ENCODE peak calls at places on chromosomes 13 and 19, in four cellular contexts. V is K562, G is GM12878, S is H1. Y is an unnamed sample.

GRCh38 chr19:51702103-51702753 is 9.1 kb downstream of the SPACA6 start:
- DNase-seq in V (peak; percentile 77), S (peak; percentile 96), G (no peak), Y (no peak)

GRCh38 chr13:100513987-100514670 is 74.5 kb downstream of the GGACT start:
- DNase-seq in G (no peak), V (no peak), S (no peak), Y (no peak)

GRCh38 chr19:44752816-44753618 is 4.5 kb downstream of the BCL3 start:
- DNase-seq in G (peak; percentile 94), V (peak; percentile 88), S (peak; percentile 70), Y (peak; percentile 28)

GRCh38 chr13:55497486-55497885 is 1643.2 kb upstream of the PRR20A start:
- DNase-seq in V (no peak), G (no peak), S (no peak), Y (no peak)

GRCh38 chr13:95552208-95552538 is 347 bp upstream of the CLDN10 start:
- DNase-seq in G (no peak), S (no peak), V (no peak), Y (no peak)

GRCh38 chr19:27738569-27739193 is 1474.3 kb downstream of the UQCRFS1 start:
- DNase-seq in G (no peak), V (no peak), S (no peak), Y (no peak)

GRCh38 chr19:984165-984967 is at the start of gene WDR18:
- DNase-seq in V (peak; percentile 94), G (peak; percentile 49), S (peak; percentile 95), Y (peak; percentile 77)

GRCh38 chr19:1004204-1004802 is 4.1 kb downstream of the GRIN3B start:
- DNase-seq in V (no peak), G (no peak), S (no peak), Y (no peak)

GRCh38 chr19:40995355-40995754 is 4.3 kb downstream of the CYP2B6 start:
- DNase-seq in S (no peak), G (no peak), V (no peak), Y (no peak)

GRCh38 chr13:110680852-110681251 is 25.1 kb downstream of the CARS2 start:
- DNase-seq in V (peak; percentile 43), G (no peak), S (peak; percentile 64), Y (peak; percentile 27)

GRCh38 chr13:113746143-113746525 is 12.9 kb upstream of the TMEM255B start:
- DNase-seq in V (no peak), G (no peak), S (no peak), Y (no peak)

GRCh38 chr13:44051405-44051804 is 171.7 kb downstream of the LACC1 start:
- DNase-seq in V (no peak), S (no peak), G (no peak), Y (no peak)

GRCh38 chr19:13299838-13300237 is 149.6 kb downstream of the IER2 start:
- DNase-seq in G (no peak), V (no peak), S (no peak), Y (no peak)

GRCh38 chr19:15508035-15508710 is at the start of gene CYP4F22:
- DNase-seq in V (peak; percentile 73), S (no peak), G (no peak), Y (no peak)

GRCh38 chr13:31773538-31773937 is 34.2 kb downstream of the RXFP2 start:
- DNase-seq in S (no peak), G (no peak), V (no peak), Y (no peak)

GRCh38 chr13:93320942-93321341 is 94.3 kb downstream of the GPC6 start:
- DNase-seq in G (no peak), V (no peak), S (no peak), Y (no peak)

GRCh38 chr13:39942901-39943273 is 287.4 kb downstream of the COG6 start:
- DNase-seq in S (peak; percentile 76), G (peak; percentile 50), V (peak; percentile 26), Y (peak; percentile 51)

GRCh38 chr19:45506246-45506990 is 861 bp upstream of the VASP start:
- DNase-seq in G (peak; percentile 64), S (peak; percentile 99), V (peak; percentile 89), Y (peak; percentile 84)

GRCh38 chr13:82758056-82758455 is 1124.2 kb downstream of the SLITRK1 start:
- DNase-seq in G (no peak), S (peak; percentile 53), V (no peak), Y (peak; percentile 36)

GRCh38 chr13:43785681-43786471 is 896 bp downstream of the ENOX1 start:
- DNase-seq in S (peak; percentile 81), G (no peak), V (peak; percentile 6), Y (no peak)

GRCh38 chr19:977058-977464 is 7.1 kb upstream of the WDR18 start:
- DNase-seq in S (no peak), G (no peak), V (no peak), Y (no peak)

GRCh38 chr19:21588202-21588601 is 82.8 kb downstream of the ZNF429 start:
- DNase-seq in G (no peak), S (no peak), V (no peak), Y (no peak)

GRCh38 chr19:33864311-33864850 is 67.7 kb downstream of the KCTD15 start:
- DNase-seq in S (no peak), V (no peak), G (no peak), Y (no peak)

GRCh38 chr13:52162279-52163101 is 3.1 kb upstream of the NEK3 start:
- DNase-seq in V (no peak), S (no peak), G (no peak), Y (no peak)

GRCh38 chr13:28031220-28031903 is 42.9 kb upstream of the URAD start:
- DNase-seq in G (no peak), S (no peak), V (no peak), Y (no peak)

GRCh38 chr13:20582026-20582425 is 15.1 kb downstream of the IFT88 start:
- DNase-seq in V (no peak), S (no peak), G (no peak), Y (no peak)

GRCh38 chr19:41263042-41263849 is 926 bp upstream of the HNRNPUL1 start:
- DNase-seq in G (peak; percentile 42), S (peak; percentile 69), V (peak; percentile 47), Y (no peak)

GRCh38 chr13:101297794-101298193 is 118.5 kb downstream of the NALCN start:
- DNase-seq in V (no peak), S (no peak), G (no peak), Y (no peak)

GRCh38 chr19:48258350-48258749 is 2.6 kb upstream of the CARD8 start:
- DNase-seq in G (no peak), V (no peak), S (no peak), Y (no peak)

GRCh38 chr13:75256922-75257321 is 225.0 kb downstream of the TBC1D4 start:
- DNase-seq in S (no peak), G (no peak), V (no peak), Y (no peak)

GRCh38 chr13:73210218-73210883 is 151.5 kb downstream of the KLF5 start:
- DNase-seq in G (no peak), V (no peak), S (no peak), Y (no peak)

GRCh38 chr13:108860418-108860817 is 231.0 kb downstream of the MYO16 start:
- DNase-seq in V (no peak), G (no peak), S (no peak), Y (no peak)

GRCh38 chr19:17183858-17184271 is 31.3 kb upstream of the USE1 start:
- DNase-seq in S (no peak), V (no peak), G (peak; percentile 45), Y (no peak)

GRCh38 chr19:17185590-17185989 is 29.6 kb upstream of the USE1 start:
- DNase-seq in S (no peak), G (no peak), V (no peak), Y (no peak)

GRCh38 chr19:17180997-17181702 is 34.0 kb upstream of the USE1 start:
- DNase-seq in V (no peak), G (no peak), S (peak; percentile 73), Y (no peak)

GRCh38 chr19:17183271-17183757 is 31.8 kb upstream of the USE1 start:
- DNase-seq in G (no peak), S (no peak), V (no peak), Y (no peak)

GRCh38 chr19:17184381-17184841 is 30.7 kb upstream of the USE1 start:
- DNase-seq in S (no peak), G (no peak), V (no peak), Y (no peak)
- TF ChIP-seq ZNF274 in S (no peak), G (no peak), V (no peak), Y (no peak)

DNA sequence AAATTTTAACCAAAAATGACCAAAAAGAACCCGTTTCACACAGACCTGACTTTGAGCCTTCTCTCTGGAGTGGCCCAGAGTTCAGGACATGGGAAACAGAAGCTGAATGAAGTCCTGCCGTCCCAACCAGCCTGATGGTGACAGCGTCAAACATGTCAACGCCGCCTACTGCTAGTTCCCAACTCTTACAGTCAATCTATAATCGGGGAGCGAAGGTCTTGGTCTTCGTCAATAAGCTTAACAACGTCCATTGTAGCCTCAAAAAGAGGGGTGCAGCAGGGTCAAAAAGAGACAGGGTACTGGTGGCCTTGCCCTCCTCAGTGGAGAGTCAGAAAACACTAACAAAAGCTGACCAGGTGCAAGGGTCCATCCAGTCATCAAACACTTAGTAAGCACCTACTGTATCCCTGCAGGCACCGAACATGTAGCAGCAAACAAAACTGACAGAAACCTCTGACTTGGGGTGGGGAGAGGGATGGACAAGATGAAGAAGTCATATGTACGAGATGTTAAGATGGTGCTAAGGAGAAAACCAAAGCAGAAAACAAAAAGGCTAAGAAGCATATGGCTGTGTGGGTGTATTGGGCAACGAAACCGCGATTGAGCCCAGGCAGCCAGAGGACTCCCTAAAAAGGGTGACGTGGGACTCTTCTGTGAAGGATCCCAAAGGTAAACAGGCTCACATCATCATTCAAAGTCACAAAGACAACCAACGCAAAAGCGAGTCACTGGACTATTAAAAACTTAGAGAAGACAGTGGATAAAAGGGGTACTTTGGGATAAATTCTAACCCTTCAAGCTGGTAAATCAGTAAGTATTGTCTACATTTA is 12.0 kb downstream of the MLLT1 start:
- DNase-seq in V (no peak), G (no peak), S (no peak), Y (no peak)
- H3K4me1 ChIP-seq in V (peaks cover 46% of the 10 kb centered on the region), G (no peaks in the 10 kb centered on the region), S (peaks cover 10% of the 10 kb centered on the region), Y (peaks cover 17% of the 10 kb centered on the region)

GRCh38 chr19:31694761-31695160 is 345.5 kb upstream of the TSHZ3 start:
- DNase-seq in V (no peak), G (no peak), S (no peak), Y (no peak)

GRCh38 chr19:31693870-31694269 is 344.6 kb upstream of the TSHZ3 start:
- DNase-seq in S (no peak), V (no peak), G (no peak), Y (no peak)

GRCh38 chr19:31698352-31698751 is 349.1 kb upstream of the TSHZ3 start:
- DNase-seq in G (no peak), V (no peak), S (no peak), Y (no peak)

GRCh38 chr19:31701146-31701545 is 351.9 kb upstream of the TSHZ3 start:
- DNase-seq in V (no peak), G (no peak), S (no peak), Y (no peak)

GRCh38 chr19:31699421-31699820 is 350.2 kb upstream of the TSHZ3 start:
- DNase-seq in G (no peak), V (no peak), S (no peak), Y (no peak)
- TF ChIP-seq ZNF274 in G (no peak), V (no peak), S (no peak), Y (no peak)

DNA sequence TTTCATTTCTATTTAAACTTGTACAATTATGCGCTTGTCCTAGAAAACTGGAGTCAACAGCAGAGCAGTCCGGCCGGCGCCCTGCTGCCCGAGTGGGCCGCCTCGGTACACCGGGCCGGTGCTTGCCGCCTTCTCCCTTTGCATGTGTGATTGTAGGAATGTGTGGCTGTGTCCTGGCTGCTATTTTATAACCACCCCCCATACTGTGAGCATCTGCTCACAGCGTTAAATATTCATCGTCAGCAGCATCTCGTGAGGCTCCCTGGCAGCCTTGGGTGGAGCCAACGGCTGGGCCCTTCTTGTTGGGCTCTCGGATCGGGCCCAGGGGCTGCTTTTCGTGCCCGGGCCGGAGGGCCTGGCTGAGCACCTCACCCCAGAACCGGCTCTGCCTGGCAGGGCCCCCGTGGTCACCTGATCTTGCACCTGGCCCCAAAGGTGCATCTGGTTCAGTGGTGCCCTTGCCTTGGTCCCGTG is 10.6 kb downstream of the PIAS4 start:
- DNase-seq in G (no peak), V (no peak), S (no peak), Y (no peak)
- H3K4me1 ChIP-seq in G (no peaks in the 10 kb centered on the region), V (peaks cover 57% of the 10 kb centered on the region), S (no peaks in the 10 kb centered on the region), Y (peaks cover 25% of the 10 kb centered on the region)

Y was measured in NT2/D1.